ENCODE peak calls at places on chromosomes 7 and 10, in six cellular contexts. K is heart right ventricle, U is PC-3, N is kidney epithelial cell, E is astrocyte of the spinal cord, W is HCT116. O is an unnamed sample.

GRCh38 chr7:148699024-148699771 is 495 bp downstream of the CUL1 start:
- DNase-seq in U (peak; percentile 45), N (no peak), E (peak; percentile 33), W (no peak), K (peak; percentile 42), O (peak; percentile 70)

GRCh38 chr10:35959103-35959740 is 317.1 kb upstream of the FZD8 start:
- DNase-seq in U (no peak), E (no peak), W (no peak), K (no peak), N (no peak), O (no peak)

GRCh38 chr7:148718431-148718830 is 19.7 kb downstream of the CUL1 start:
- DNase-seq in K (no peak), E (no peak), N (no peak), W (no peak), U (no peak), O (no peak)

GRCh38 chr10:71981024-71981867 is 17.1 kb downstream of the CHST3 start:
- DNase-seq in W (no peak), E (peak; percentile 71), U (no peak), N (no peak), K (no peak), O (peak; percentile 61)

GRCh38 chr7:137903382-137904169 is 56.8 kb upstream of the DGKI start:
- DNase-seq in U (peak; percentile 72), E (peak; percentile 82), W (peak; percentile 57), K (peak; percentile 62), N (no peak), O (peak; percentile 86)

GRCh38 chr10:21097926-21098355 is 200.8 kb upstream of the NEBL start:
- DNase-seq in N (no peak), K (no peak), U (no peak), E (no peak), W (no peak), O (no peak)

GRCh38 chr7:138173548-138173947 is 97.3 kb downstream of the AKR1D1 start:
- DNase-seq in K (no peak), E (no peak), N (no peak), W (no peak), U (no peak), O (no peak)

GRCh38 chr10:17038627-17039026 is 91.0 kb downstream of the CUBN start:
- DNase-seq in W (no peak), U (no peak), E (no peak), K (peak; percentile 61), N (no peak), O (peak; percentile 91)

GRCh38 chr7:157750291-157750690 is 413.5 kb downstream of the DNAJB6 start:
- DNase-seq in W (no peak), E (no peak), K (no peak), N (no peak), U (no peak), O (no peak)

GRCh38 chr10:10989669-10990068 is 28.0 kb upstream of the CELF2 start:
- DNase-seq in N (no peak), W (no peak), E (no peak), K (no peak), U (no peak), O (no peak)

GRCh38 chr7:44914992-44915607 is 29.8 kb upstream of the PURB start:
- DNase-seq in N (no peak), W (no peak), E (peak; percentile 39), K (no peak), U (no peak), O (no peak)

GRCh38 chr10:127456122-127456521 is 93.0 kb upstream of the NPS start:
- DNase-seq in E (no peak), K (no peak), W (no peak), N (no peak), U (no peak), O (no peak)

GRCh38 chr7:17301491-17302101 is 3.1 kb downstream of the AHR start:
- DNase-seq in K (peak; percentile 68), E (peak; percentile 77), U (peak; percentile 66), W (no peak), N (no peak), O (peak; percentile 70)

GRCh38 chr7:138352570-138353461 is 107.2 kb upstream of the TRIM24 start:
- DNase-seq in U (no peak), E (no peak), N (no peak), W (no peak), K (no peak), O (peak; percentile 62)

GRCh38 chr10:128596906-128597305 is 470.7 kb upstream of the MKI67 start:
- DNase-seq in E (no peak), U (no peak), N (no peak), W (no peak), K (no peak), O (no peak)

GRCh38 chr7:130345106-130345505 is 490 bp downstream of the CPA5 start:
- DNase-seq in K (no peak), N (no peak), E (peak; percentile 39), W (no peak), U (no peak), O (no peak)
- H3K4me3 ChIP-seq in K (no peak overlapping the region), N (no peak overlapping the region), E (peak overlapping the region; percentile 1), W (no peak overlapping the region), U (no peak overlapping the region), O (no peak overlapping the region)

DNA sequence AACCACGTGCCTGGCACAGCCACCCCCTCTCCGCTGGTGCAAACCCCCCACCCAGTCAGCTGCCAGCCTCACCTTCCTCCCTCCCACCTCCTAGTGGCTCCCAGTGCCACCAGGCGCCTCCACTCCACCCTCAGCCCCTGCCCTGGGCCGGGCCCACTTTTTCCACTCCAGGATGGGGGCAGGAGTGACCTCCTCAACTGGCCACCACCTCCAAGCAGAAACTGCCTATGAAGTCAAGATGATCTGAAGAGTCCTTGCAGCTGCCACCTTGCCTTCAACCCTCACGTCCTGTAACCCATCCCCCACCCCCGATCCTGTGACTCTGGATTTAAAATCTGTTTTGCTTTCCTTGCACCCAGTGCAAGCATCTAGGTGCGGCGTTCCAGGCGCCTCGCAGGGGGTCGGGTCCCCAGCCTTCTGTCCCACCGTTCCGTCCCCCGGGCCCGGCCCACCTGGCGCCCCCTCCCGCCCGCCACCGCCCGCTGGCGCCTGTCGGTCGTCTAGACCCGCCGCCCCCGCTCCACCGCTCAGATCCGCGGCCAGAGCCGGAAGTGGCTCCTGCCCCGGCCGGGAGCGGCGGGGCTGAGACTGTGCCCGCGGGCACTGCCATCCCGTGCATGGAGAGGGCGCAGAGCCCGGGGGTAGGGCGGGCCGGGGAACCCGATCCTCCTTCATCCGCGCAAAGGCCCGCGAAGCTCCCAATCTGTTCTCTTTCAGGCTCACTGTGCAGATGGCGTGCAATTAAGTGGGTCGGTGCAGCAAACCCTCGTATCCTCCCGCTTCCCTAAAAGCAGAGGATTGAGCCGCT is 51.2 kb upstream of the GTF2I start:
- DNase-seq in E (no peak), K (peak; percentile 24), W (no peak), U (peak; percentile 60), N (no peak), O (no peak)
- TF ChIP-seq CTCF in E (no peak), K (peak; percentile 11), W (no peak), U (peak; percentile 14), N (no peak), O (no peak)

DNA sequence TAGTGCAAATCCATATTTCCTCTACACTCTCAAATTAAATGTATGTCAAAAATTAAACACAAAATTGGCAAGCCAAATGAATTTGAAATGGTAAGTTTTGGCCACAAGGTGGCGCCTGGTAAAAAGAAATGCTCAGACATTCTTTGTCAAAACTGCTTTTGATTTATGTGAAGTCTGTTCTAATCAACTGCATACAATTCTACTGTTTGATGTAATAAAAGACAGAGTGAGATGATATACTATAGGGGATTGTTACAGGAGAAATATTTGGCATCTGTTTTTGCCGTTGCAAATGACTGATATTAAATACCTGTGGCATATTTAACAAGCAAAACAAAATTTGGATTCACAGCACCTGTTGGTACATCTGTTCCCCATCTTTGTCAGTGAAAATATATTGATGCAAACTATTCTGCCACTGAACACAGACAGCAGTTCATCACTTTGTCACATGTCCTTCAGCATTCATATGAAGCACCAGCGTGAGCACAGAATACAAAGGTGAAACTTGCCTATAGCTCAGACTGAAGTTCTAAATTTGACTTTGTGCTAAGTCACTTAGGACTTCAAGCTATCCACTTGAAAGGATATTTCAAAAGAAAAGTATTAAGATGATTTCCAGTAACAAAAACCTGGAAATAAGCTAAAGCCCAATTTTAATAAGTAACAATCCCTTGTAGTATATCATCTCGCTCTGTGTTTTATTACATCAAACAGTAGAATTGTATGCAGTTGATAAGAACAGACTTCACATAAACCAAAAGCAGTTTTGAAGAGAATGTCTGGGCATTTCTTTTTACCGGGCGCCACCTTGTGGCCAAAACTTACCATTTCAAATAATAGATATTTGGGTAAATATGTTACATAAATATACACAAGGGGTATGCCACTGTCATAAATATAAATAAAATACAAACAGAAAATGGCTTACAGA is 10.2 kb upstream of the CH25H start:
- DNase-seq in N (no peak), W (peak; percentile 38), U (peak; percentile 73), E (peak; percentile 76), K (peak; percentile 53), O (peak; percentile 77)
- H3K4me3 ChIP-seq in N (no peak overlapping the region), W (no peak overlapping the region), U (no peak overlapping the region), E (no peak overlapping the region), K (no peak overlapping the region), O (no peak overlapping the region)

GRCh38 chr7:46786221-46786951 is 795.5 kb downstream of the TNS3 start:
- DNase-seq in E (peak; percentile 84), U (peak; percentile 96), N (peak; percentile 92), W (no peak), K (no peak), O (no peak)
- TF ChIP-seq CTCF in E (peak; percentile 4), U (no peak), N (no peak), W (peak; percentile 16), K (no peak), O (no peak)

GRCh38 chr10:558331-558730 is 131.1 kb downstream of the DIP2C start:
- DNase-seq in K (no peak), N (no peak), W (no peak), E (no peak), U (no peak), O (no peak)
- H3K4me3 ChIP-seq in K (no peak overlapping the region), N (no peak overlapping the region), W (no peak overlapping the region), E (no peak overlapping the region), U (no peak overlapping the region), O (no peak overlapping the region)

O was measured in cardiac fibroblast.